ENCODE peak calls at places on chromosome 22, in four cellular contexts. M is cardiac fibroblast, S is heart left ventricle, T is fibroblast of pulmonary artery. R is an unnamed sample.

GRCh38 chr22:49326558-49326957 is 501.1 kb downstream of the BRD1 start:
- DNase-seq in T (no peak), M (no peak), S (no peak), R (no peak)

GRCh38 chr22:20035375-20036084 is 14.6 kb downstream of the TANGO2 start:
- DNase-seq in S (no peak), T (no peak), M (no peak), R (no peak)

GRCh38 chr22:38305481-38306448 is 11.5 kb downstream of the CSNK1E start:
- DNase-seq in S (no peak), M (peak), T (peak), R (peak)

GRCh38 chr22:50267591-50268390 is 2.4 kb downstream of the MAPK11 start:
- DNase-seq in M (peak), T (peak), S (peak), R (no peak)

GRCh38 chr22:20401376-20402020 is 7.5 kb downstream of the ZNF74 start:
- DNase-seq in M (no peak), T (no peak), S (no peak), R (no peak)

GRCh38 chr22:30731658-30732057 is 37.0 kb downstream of the OSBP2 start:
- DNase-seq in T (no peak), M (no peak), S (no peak), R (no peak)

GRCh38 chr22:24070553-24070952 is 59.4 kb downstream of the CABIN1 start:
- DNase-seq in S (no peak), M (no peak), T (no peak), R (no peak)

GRCh38 chr22:27719535-27720227 is 81.9 kb downstream of the MN1 start:
- DNase-seq in S (peak), M (peak), T (peak), R (no peak)

GRCh38 chr22:27242111-27242436 is 559.5 kb downstream of the MN1 start:
- DNase-seq in T (no peak), M (no peak), S (no peak), R (no peak)

GRCh38 chr22:50319503-50319951 is 7.3 kb downstream of the DENND6B start:
- DNase-seq in S (no peak), M (no peak), T (no peak), R (no peak)

GRCh38 chr22:31628969-31629723 is 32.9 kb downstream of the PISD start:
- DNase-seq in S (no peak), T (no peak), M (no peak), R (no peak)

GRCh38 chr22:38503021-38503420 is 3.1 kb downstream of the DDX17 start:
- DNase-seq in T (no peak), S (no peak), M (no peak), R (no peak)

GRCh38 chr22:17260950-17261349 is 41.7 kb upstream of the ADA2 start:
- DNase-seq in M (no peak), T (no peak), S (no peak), R (no peak)

GRCh38 chr22:27113211-27114030 is 456.0 kb downstream of the MIAT start:
- DNase-seq in T (peak), S (peak), M (peak), R (peak)

GRCh38 chr22:50524664-50525103 is 714 bp downstream of the SCO2 start:
- DNase-seq in T (no peak), S (peak), M (no peak), R (no peak)

GRCh38 chr22:20403779-20404140 is 9.8 kb downstream of the ZNF74 start:
- DNase-seq in S (no peak), T (no peak), M (no peak), R (no peak)

GRCh38 chr22:40588726-40589125 is 47.8 kb downstream of the MRTFA start:
- DNase-seq in M (peak), T (peak), S (no peak), R (no peak)

GRCh38 chr22:31022516-31022915 is 53.5 kb downstream of the TUG1 start:
- DNase-seq in S (no peak), T (no peak), M (no peak), R (no peak)

GRCh38 chr22:39518124-39518786 is 2.1 kb upstream of the ATF4 start:
- DNase-seq in T (peak), M (peak), S (no peak), R (no peak)
- H3K4me3 ChIP-seq in T (no peak), M (no peak), S (no peak), R (no peak)

GRCh38 chr22:46865052-46865434 is 102.6 kb downstream of the TBC1D22A start:
- DNase-seq in S (no peak), T (no peak), M (no peak), R (no peak)
- TF ChIP-seq CTCF in S (no peak), T (no peak), M (no peak), R (no peak)

DNA sequence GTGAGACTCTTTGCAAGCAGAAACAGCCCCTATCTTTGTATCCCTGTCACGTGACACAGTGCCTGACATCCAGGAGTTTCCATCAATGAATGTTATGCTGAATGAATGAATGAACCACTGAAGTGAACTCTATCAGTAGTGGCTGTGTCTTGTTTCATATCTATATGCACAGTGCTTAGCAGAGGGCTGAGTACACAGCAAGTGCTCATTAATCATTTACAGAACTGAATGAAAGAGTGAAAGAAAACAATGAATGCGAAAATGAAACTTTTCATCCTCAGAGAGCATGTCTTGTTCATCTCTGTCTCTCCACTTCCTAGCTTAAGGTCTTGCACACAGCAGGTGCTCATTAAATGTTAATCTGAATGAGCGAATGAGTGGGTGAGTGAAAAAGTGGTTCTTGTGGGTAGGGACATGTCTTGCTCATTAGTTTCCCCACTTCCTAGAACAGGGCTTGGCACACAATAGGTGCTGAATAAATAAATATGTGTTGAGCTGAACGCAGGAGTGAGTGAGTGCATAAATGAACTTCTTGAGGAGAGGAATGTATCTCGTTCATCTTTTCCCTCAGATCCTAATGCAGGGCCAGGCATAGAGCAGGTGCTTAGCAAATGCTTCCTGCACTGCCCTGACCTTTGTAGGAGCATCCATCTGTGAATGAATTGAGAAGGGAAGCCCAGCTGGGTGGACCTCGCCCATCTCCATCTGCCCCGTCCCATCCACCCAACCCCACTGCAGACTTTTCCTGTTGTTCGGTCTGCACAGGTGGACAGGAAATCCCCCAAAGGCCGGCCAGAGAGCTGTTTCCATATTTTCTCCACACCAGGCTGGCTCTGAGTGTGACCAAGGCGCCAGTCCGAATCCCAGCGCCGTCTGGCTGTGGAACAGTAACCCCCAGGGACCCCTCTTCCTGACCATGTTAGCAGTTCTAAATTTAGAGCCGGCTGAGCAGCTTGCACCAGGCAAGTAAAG is 113.4 kb upstream of the CRYBB3 start:
- DNase-seq in M (peak), S (peak), T (peak), R (no peak)
- H3K4me3 ChIP-seq in M (no peak), S (no peak), T (no peak), R (no peak)

DNA sequence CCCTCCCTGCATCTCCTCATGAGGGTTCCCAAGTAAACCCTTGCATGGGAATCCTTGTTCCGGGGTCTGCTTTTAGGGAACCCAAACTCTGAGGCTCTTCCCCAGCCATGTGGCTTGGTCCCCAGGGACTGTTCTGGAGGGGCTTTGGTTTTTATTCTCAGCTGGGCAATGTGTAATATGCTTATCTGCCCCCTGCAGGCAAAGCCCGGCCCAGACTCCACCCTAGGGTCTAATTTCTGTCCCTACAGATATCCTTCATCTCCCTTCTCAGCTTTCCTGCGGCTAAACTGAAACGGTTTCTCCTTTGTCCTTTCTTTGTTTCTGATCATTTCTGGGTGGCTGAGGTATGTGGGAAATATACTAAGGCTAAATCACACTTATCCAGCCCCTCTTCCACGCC is 37.1 kb downstream of the TST start:
- DNase-seq in T (no peak), M (no peak), S (no peak), R (no peak)
- TF ChIP-seq CTCF in T (peak), M (no peak), S (no peak), R (no peak)

GRCh38 chr22:22556578-22556977 is 2.5 kb downstream of the PRAME start:
- DNase-seq in S (no peak), T (no peak), M (no peak), R (no peak)
- H3K4me3 ChIP-seq in S (no peak), T (no peak), M (no peak), R (no peak)

GRCh38 chr22:29727248-29727551 is 7.4 kb downstream of the CABP7 start:
- DNase-seq in T (peak), S (no peak), M (peak), R (no peak)

GRCh38 chr22:29726104-29726503 is 6.3 kb downstream of the CABP7 start:
- DNase-seq in S (no peak), T (no peak), M (no peak), R (no peak)

GRCh38 chr22:29729161-29729560 is 9.4 kb downstream of the CABP7 start:
- DNase-seq in M (no peak), T (no peak), S (no peak), R (no peak)

GRCh38 chr22:29724843-29725242 is 5.0 kb downstream of the CABP7 start:
- DNase-seq in T (no peak), M (no peak), S (no peak), R (no peak)

DNA sequence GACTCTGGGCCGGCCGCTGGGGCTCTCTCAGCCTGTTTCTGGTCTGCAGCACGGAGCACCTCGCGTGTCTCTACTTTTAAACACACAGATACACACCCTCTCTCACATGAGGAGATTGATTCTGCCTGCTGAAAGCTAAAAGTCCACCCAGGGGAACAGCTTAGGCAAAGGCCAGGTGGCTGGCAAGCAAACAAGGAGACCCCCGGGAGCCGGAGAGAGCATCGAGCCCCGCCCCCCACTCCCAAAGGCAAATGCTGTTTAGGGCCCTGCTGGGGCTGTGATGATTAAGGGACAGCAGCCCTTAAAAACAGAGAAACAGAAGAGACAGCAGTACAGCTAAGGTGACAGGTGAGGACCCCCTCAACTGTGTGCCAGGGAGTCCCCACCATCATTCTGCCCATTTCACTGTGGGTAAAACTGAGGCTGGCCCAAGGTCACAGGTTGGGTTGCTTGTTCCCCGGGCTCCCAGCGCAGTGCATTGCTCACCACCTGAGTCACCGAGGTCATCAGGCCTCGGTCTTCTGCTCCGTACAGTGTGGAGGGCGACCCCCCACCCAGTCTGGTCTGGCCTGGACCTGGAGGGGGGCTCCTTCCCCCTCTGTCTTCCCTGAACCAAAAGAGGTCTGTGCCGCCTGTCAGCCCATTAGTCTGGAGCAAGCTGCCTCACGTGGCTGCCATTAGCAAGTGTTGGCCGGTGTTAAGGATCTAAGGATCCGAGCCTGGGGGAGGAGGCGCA is 6.9 kb downstream of the CABP7 start:
- DNase-seq in M (peak), S (no peak), T (no peak), R (no peak)
- TF ChIP-seq CTCF in M (no peak), S (no peak), T (no peak), R (no peak)

GRCh38 chr22:45640291-45640940 is 31.2 kb upstream of the ATXN10 start:
- DNase-seq in S (no peak), M (no peak), T (no peak), R (no peak)
- H3K4me3 ChIP-seq in S (no peak), M (no peak), T (no peak), R (no peak)

DNA sequence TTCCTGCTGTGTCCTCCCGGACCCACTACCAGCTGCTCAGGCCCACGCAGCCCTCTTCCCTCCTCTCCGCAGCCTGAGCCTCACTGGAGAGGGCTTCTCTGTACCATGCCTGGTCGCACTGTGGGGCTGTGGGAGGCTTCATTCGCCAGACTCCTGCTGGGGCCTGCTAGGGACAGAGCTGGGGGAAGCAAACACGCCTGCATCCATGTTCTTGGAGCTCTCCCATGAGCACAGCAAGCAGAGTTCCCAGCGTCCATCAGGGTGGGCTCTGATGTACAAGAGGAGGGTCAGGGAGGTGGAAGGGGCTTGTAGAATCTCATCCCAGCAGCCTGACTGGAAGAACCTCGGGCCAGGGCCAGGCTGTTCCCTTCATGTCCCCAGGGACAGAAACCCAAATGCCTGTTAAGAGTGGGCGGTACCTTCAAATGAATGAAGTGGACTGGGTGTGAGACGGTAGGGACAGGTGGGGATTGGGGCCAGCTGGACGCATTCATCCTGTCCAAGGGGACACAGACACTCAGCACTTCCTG is 59.9 kb downstream of the MPPED1 start:
- DNase-seq in M (no peak), S (no peak), T (no peak), R (no peak)
- TF ChIP-seq CTCF in M (no peak), S (no peak), T (no peak), R (no peak)

R was measured in kidney epithelial cell.